ENCODE peak calls at places on chromosomes 7 and 10, in four cellular contexts. One of them, this sample, is unnamed.

GRCh38 chr7:75795831-75796285 is 17.7 kb downstream of the CCL24 start:
- DNase-seq in GM23248: no peak
- DNase-seq in hepatocyte: peak; percentile 40
- DNase-seq in neural progenitor cell: no peak
- DNase-seq in this sample: no peak

GRCh38 chr7:149414171-149414570 is 46.7 kb downstream of the ZNF777 start:
- DNase-seq in neural progenitor cell: no peak
- DNase-seq in hepatocyte: no peak
- DNase-seq in GM23248: no peak
- DNase-seq in this sample: no peak

GRCh38 chr10:5775705-5776104 is 37.5 kb downstream of the GDI2 start:
- DNase-seq in hepatocyte: no peak
- DNase-seq in neural progenitor cell: no peak
- DNase-seq in GM23248: no peak
- DNase-seq in this sample: peak; percentile 69

GRCh38 chr10:16470747-16471146 is 33.9 kb downstream of the PTER start:
- DNase-seq in neural progenitor cell: no peak
- DNase-seq in hepatocyte: no peak
- DNase-seq in GM23248: no peak
- DNase-seq in this sample: no peak

GRCh38 chr7:2209146-2209960 is 23.4 kb downstream of the MAD1L1 start:
- DNase-seq in GM23248: peak; percentile 83
- DNase-seq in hepatocyte: peak; percentile 81
- DNase-seq in neural progenitor cell: peak; percentile 86
- DNase-seq in this sample: peak; percentile 67

GRCh38 chr10:72736176-72736795 is 44.3 kb downstream of the MCU start:
- DNase-seq in hepatocyte: peak; percentile 56
- DNase-seq in neural progenitor cell: no peak
- DNase-seq in GM23248: peak; percentile 85
- DNase-seq in this sample: no peak

GRCh38 chr7:65477326-65477725 is 103.7 kb downstream of the ZNF92 start:
- DNase-seq in GM23248: peak; percentile 23
- DNase-seq in hepatocyte: peak; percentile 39
- DNase-seq in neural progenitor cell: peak; percentile 72
- DNase-seq in this sample: peak; percentile 60

GRCh38 chr7:75532639-75533038 is 40.5 kb downstream of the SPDYE5 start:
- DNase-seq in GM23248: no peak
- DNase-seq in neural progenitor cell: no peak
- DNase-seq in hepatocyte: no peak
- DNase-seq in this sample: no peak

GRCh38 chr10:3056280-3057037 is 10.9 kb upstream of the PFKP start:
- DNase-seq in GM23248: no peak
- DNase-seq in neural progenitor cell: no peak
- DNase-seq in hepatocyte: no peak
- DNase-seq in this sample: no peak

GRCh38 chr10:66940950-66941349 is 15.1 kb downstream of the LRRTM3 start:
- DNase-seq in hepatocyte: no peak
- DNase-seq in neural progenitor cell: no peak
- DNase-seq in GM23248: no peak
- DNase-seq in this sample: no peak

GRCh38 chr10:30216811-30217210 is 132.3 kb downstream of the MTPAP start:
- DNase-seq in hepatocyte: no peak
- DNase-seq in GM23248: no peak
- DNase-seq in neural progenitor cell: no peak
- DNase-seq in this sample: no peak

GRCh38 chr10:129865960-129866359 is 98.1 kb downstream of the EBF3 start:
- DNase-seq in neural progenitor cell: no peak
- DNase-seq in GM23248: no peak
- DNase-seq in hepatocyte: no peak
- DNase-seq in this sample: no peak

GRCh38 chr10:126001579-126001978 is 105.2 kb downstream of the FANK1 start:
- DNase-seq in GM23248: peak; percentile 50
- DNase-seq in hepatocyte: no peak
- DNase-seq in neural progenitor cell: no peak
- DNase-seq in this sample: no peak

GRCh38 chr7:85719981-85720963 is 533.4 kb upstream of the SEMA3D start:
- DNase-seq in hepatocyte: peak; percentile 12
- DNase-seq in neural progenitor cell: no peak
- DNase-seq in GM23248: peak; percentile 89
- DNase-seq in this sample: no peak

GRCh38 chr7:100446040-100446439 is 9.7 kb upstream of the PPP1R35 start:
- DNase-seq in hepatocyte: no peak
- DNase-seq in GM23248: peak; percentile 51
- DNase-seq in neural progenitor cell: no peak
- DNase-seq in this sample: no peak

GRCh38 chr10:43160919-43161251 is 22.6 kb downstream of the CSGALNACT2 start:
- DNase-seq in GM23248: no peak
- DNase-seq in neural progenitor cell: no peak
- DNase-seq in hepatocyte: no peak
- DNase-seq in this sample: no peak

GRCh38 chr10:112799726-112800510 is 150.1 kb upstream of the TCF7L2 start:
- DNase-seq in neural progenitor cell: no peak
- DNase-seq in hepatocyte: no peak
- DNase-seq in GM23248: no peak
- DNase-seq in this sample: no peak

GRCh38 chr7:85031475-85031874 is 155.4 kb downstream of the SEMA3D start:
- DNase-seq in neural progenitor cell: no peak
- DNase-seq in GM23248: no peak
- DNase-seq in hepatocyte: no peak
- DNase-seq in this sample: no peak

GRCh38 chr10:35257057-35257983 is 79.0 kb upstream of the CCNY start:
- DNase-seq in neural progenitor cell: no peak
- DNase-seq in GM23248: no peak
- DNase-seq in hepatocyte: no peak
- DNase-seq in this sample: no peak

GRCh38 chr7:115789901-115790300 is 240.7 kb downstream of the TFEC start:
- DNase-seq in GM23248: no peak
- DNase-seq in hepatocyte: no peak
- DNase-seq in neural progenitor cell: no peak
- DNase-seq in this sample: no peak

GRCh38 chr7:133050200-133050995 is 31.5 kb downstream of the CHCHD3 start:
- DNase-seq in GM23248: no peak
- DNase-seq in neural progenitor cell: no peak
- DNase-seq in hepatocyte: no peak
- DNase-seq in this sample: no peak

GRCh38 chr10:112307631-112308502 is 24.7 kb downstream of the TECTB start:
- DNase-seq in neural progenitor cell: peak; percentile 73
- DNase-seq in hepatocyte: peak; percentile 72
- DNase-seq in GM23248: peak; percentile 67
- DNase-seq in this sample: peak; percentile 35

GRCh38 chr10:15548331-15548730 is 171.4 kb downstream of the ITGA8 start:
- DNase-seq in hepatocyte: no peak
- DNase-seq in GM23248: no peak
- DNase-seq in neural progenitor cell: peak; percentile 13
- DNase-seq in this sample: no peak

GRCh38 chr7:55348502-55348901 is 16.6 kb upstream of the LANCL2 start:
- DNase-seq in hepatocyte: no peak
- DNase-seq in GM23248: peak; percentile 79
- DNase-seq in neural progenitor cell: no peak
- DNase-seq in this sample: no peak

GRCh38 chr10:84552478-84552877 is 224.1 kb downstream of the CCSER2 start:
- DNase-seq in GM23248: no peak
- DNase-seq in neural progenitor cell: peak; percentile 42
- DNase-seq in hepatocyte: no peak
- DNase-seq in this sample: no peak

GRCh38 chr7:123916240-123916724 is 8.8 kb upstream of the SPAM1 start:
- DNase-seq in hepatocyte: peak; percentile 57
- DNase-seq in neural progenitor cell: peak; percentile 76
- DNase-seq in GM23248: peak; percentile 27
- DNase-seq in this sample: peak; percentile 6

GRCh38 chr10:33412261-33413092 is 78.0 kb upstream of the NRP1 start:
- DNase-seq in GM23248: peak; percentile 98
- DNase-seq in hepatocyte: peak; percentile 23
- DNase-seq in neural progenitor cell: no peak
- DNase-seq in this sample: no peak

GRCh38 chr10:11272915-11273389 is 255.3 kb downstream of the CELF2 start:
- DNase-seq in GM23248: no peak
- DNase-seq in hepatocyte: no peak
- DNase-seq in neural progenitor cell: no peak
- DNase-seq in this sample: no peak

GRCh38 chr7:95407751-95408150 is 11.6 kb upstream of the PON3 start:
- DNase-seq in GM23248: no peak
- DNase-seq in hepatocyte: no peak
- DNase-seq in neural progenitor cell: peak; percentile 44
- DNase-seq in this sample: no peak

GRCh38 chr7:116505823-116506222 is 6.3 kb downstream of the CAV2 start:
- DNase-seq in hepatocyte: no peak
- DNase-seq in GM23248: no peak
- DNase-seq in neural progenitor cell: no peak
- DNase-seq in this sample: no peak

GRCh38 chr10:124325658-124325965 is 93.1 kb downstream of the OAT start:
- DNase-seq in hepatocyte: no peak
- DNase-seq in neural progenitor cell: no peak
- DNase-seq in GM23248: no peak
- DNase-seq in this sample: no peak

GRCh38 chr7:30470783-30471182 is 7.8 kb downstream of the NOD1 start:
- DNase-seq in neural progenitor cell: no peak
- DNase-seq in hepatocyte: peak; percentile 45
- DNase-seq in GM23248: peak; percentile 92
- DNase-seq in this sample: no peak

GRCh38 chr10:86085686-86086085 is 280.9 kb downstream of the GRID1 start:
- DNase-seq in hepatocyte: no peak
- DNase-seq in GM23248: no peak
- DNase-seq in neural progenitor cell: no peak
- DNase-seq in this sample: no peak

GRCh38 chr10:30813872-30814471 is 184.4 kb upstream of the LYZL2 start:
- DNase-seq in GM23248: peak; percentile 90
- DNase-seq in neural progenitor cell: no peak
- DNase-seq in hepatocyte: peak; percentile 43
- DNase-seq in this sample: no peak

GRCh38 chr7:65371468-65371867 is 2.2 kb upstream of the ZNF92 start:
- DNase-seq in hepatocyte: peak; percentile 46
- DNase-seq in neural progenitor cell: peak; percentile 20
- DNase-seq in GM23248: no peak
- DNase-seq in this sample: no peak

DNA sequence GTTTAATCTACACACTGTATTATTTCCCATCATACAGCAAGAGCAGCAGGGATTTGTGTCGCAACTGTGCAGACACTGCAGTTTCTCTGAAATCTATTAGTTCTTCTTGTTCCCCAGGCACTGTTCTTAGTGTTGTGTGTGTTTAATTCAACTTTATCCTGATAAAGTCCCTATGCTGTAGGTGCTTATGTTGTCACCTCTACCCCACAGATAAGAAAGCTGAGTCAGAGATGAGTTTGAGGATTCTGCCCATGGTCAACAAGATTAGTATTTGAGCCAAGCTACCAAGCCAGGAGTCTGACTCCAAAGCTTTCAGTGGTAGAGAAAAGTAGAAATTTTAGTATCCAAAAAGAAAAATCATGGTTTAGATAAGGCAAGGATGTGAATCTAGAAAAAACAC is 22.4 kb upstream of the EPHB6 start:
- DNase-seq in hepatocyte: no peak
- DNase-seq in neural progenitor cell: no peak
- DNase-seq in GM23248: no peak
- DNase-seq in this sample: no peak
- TF ChIP-seq EZH2phosphoT487 in hepatocyte: no peak
- TF ChIP-seq EZH2phosphoT487 in neural progenitor cell: no peak
- TF ChIP-seq EZH2phosphoT487 in GM23248: no peak
- TF ChIP-seq EZH2phosphoT487 in this sample: no peak

GRCh38 chr10:47205199-47205598 is 94.8 kb upstream of the GDF10 start:
- DNase-seq in GM23248: no peak
- DNase-seq in neural progenitor cell: no peak
- DNase-seq in hepatocyte: no peak
- DNase-seq in this sample: no peak

GRCh38 chr10:47207280-47207613 is 92.8 kb upstream of the GDF10 start:
- DNase-seq in neural progenitor cell: no peak
- DNase-seq in GM23248: no peak
- DNase-seq in hepatocyte: peak; percentile 49
- DNase-seq in this sample: no peak

GRCh38 chr10:47206449-47207279 is 93.3 kb upstream of the GDF10 start:
- DNase-seq in hepatocyte: no peak
- DNase-seq in GM23248: no peak
- DNase-seq in neural progenitor cell: no peak
- DNase-seq in this sample: no peak

GRCh38 chr10:47207894-47208469 is 92.0 kb upstream of the GDF10 start:
- DNase-seq in hepatocyte: no peak
- DNase-seq in neural progenitor cell: no peak
- DNase-seq in GM23248: no peak
- DNase-seq in this sample: no peak
- TF ChIP-seq EZH2phosphoT487 in hepatocyte: no peak
- TF ChIP-seq EZH2phosphoT487 in neural progenitor cell: no peak
- TF ChIP-seq EZH2phosphoT487 in GM23248: no peak
- TF ChIP-seq EZH2phosphoT487 in this sample: no peak

DNA sequence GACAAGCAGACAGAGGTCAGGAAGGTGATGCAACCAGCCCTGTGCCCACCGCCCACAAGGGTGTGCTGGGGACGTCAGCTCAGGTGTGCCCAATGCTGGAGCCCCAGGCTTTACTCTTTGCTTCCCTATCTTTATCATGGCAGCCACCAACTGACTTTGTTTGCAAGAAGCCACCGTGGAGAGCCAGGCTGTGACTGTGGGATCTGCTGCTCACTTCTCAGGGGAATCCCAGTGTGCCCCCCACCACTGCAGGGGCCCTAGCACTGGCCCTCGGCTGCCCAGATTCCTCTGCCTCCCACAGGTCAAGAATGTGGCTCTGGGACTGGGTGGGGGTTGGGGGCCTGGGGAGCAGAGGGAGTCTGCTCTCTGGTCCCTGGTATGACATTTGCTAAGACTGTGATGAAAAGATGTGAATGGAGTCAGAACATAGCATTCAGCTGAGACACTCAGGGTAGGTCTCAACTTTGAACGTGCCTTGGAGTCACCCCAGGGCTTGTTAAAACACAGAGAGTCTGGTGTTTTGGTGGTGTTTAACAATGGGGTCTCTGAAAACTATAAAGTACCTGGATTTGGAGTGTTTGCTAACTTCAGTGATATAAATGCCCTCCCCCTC is 47.3 kb downstream of the ARHGAP22 start:
- DNase-seq in neural progenitor cell: no peak
- DNase-seq in hepatocyte: no peak
- DNase-seq in GM23248: peak; percentile 34
- DNase-seq in this sample: no peak
- TF ChIP-seq EZH2phosphoT487 in neural progenitor cell: no peak
- TF ChIP-seq EZH2phosphoT487 in hepatocyte: no peak
- TF ChIP-seq EZH2phosphoT487 in GM23248: no peak
- TF ChIP-seq EZH2phosphoT487 in this sample: no peak

DNA sequence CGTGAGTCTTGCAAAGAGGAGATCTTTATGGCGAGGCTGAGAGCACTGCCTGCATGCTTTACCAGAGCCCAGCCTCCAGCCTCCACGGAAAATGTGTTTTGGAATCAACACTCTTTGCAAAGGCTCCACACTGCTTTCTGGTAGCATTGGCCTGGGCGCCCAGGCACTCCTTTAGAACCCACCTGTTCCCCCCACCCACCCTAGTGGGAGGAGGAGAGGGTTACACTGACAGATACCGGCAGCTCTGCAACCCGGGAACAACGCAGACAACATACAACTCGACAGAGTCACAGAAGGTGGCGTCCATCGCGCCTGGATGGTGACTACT is 5.5 kb upstream of the MNX1 start:
- DNase-seq in GM23248: no peak
- DNase-seq in hepatocyte: no peak
- DNase-seq in neural progenitor cell: no peak
- DNase-seq in this sample: no peak
- TF ChIP-seq EZH2phosphoT487 in GM23248: no peak
- TF ChIP-seq EZH2phosphoT487 in hepatocyte: no peak
- TF ChIP-seq EZH2phosphoT487 in neural progenitor cell: no peak
- TF ChIP-seq EZH2phosphoT487 in this sample: no peak

This sample was measured in OCI-LY7.